ENCODE peak calls at places on chromosome 5, in nine cellular contexts. T is colonic mucosa; W is HFF-Myc; K is CD8-positive, alpha-beta T cell; S is MM.1S; N is CD4-positive, alpha-beta T cell; U is Caco-2; H is body of pancreas; M is retinal pigment epithelial cell. P is an unnamed sample.

GRCh38 chr5:88269222-88269771 is 652 bp upstream of the TMEM161B start:
- DNase-seq in T (peak; percentile 17), W (no peak), K (no peak), S (peak; percentile 45), N (no peak), U (no peak), H (peak; percentile 19), M (no peak), P (no peak)

GRCh38 chr5:122252319-122252718 is 59.7 kb upstream of the SNCAIP start:
- DNase-seq in T (peak; percentile 74), W (no peak), K (no peak), S (no peak), N (no peak), U (no peak), H (no peak), M (no peak), P (no peak)

GRCh38 chr5:54021413-54022155 is 288.8 kb downstream of the ARL15 start:
- DNase-seq in T (no peak), W (no peak), K (no peak), S (peak; percentile 14), N (no peak), U (no peak), H (no peak), M (no peak), P (no peak)

GRCh38 chr5:138874771-138875628 is at the start of gene LRRTM2:
- DNase-seq in T (no peak), W (peak; percentile 77), K (no peak), S (no peak), N (no peak), U (no peak), H (no peak), M (peak; percentile 81), P (no peak)

GRCh38 chr5:96148376-96148775 is 186.7 kb upstream of the ELL2 start:
- DNase-seq in T (no peak), W (no peak), K (no peak), S (no peak), N (no peak), U (no peak), H (no peak), M (no peak), P (no peak)

GRCh38 chr5:143352691-143353090 is 50.8 kb downstream of the NR3C1 start:
- DNase-seq in T (no peak), W (no peak), K (no peak), S (peak; percentile 61), N (no peak), U (no peak), H (no peak), M (no peak), P (no peak)

GRCh38 chr5:179914032-179914755 is 6.5 kb upstream of the TBC1D9B start:
- DNase-seq in T (peak; percentile 68), W (no peak), K (no peak), S (no peak), N (no peak), U (peak; percentile 35), H (no peak), M (no peak), P (no peak)

GRCh38 chr5:77973253-77973609 is 197.1 kb upstream of the TBCA start:
- DNase-seq in T (peak; percentile 30), W (no peak), K (no peak), S (no peak), N (no peak), U (no peak), H (no peak), M (no peak), P (no peak)

GRCh38 chr5:56829137-56829536 is 13.8 kb downstream of the MAP3K1 start:
- DNase-seq in T (no peak), W (no peak), K (peak; percentile 56), S (peak; percentile 85), N (peak; percentile 33), U (no peak), H (no peak), M (no peak), P (no peak)

GRCh38 chr5:148372883-148373282 is 10.9 kb upstream of the FBXO38 start:
- DNase-seq in T (no peak), W (no peak), K (no peak), S (no peak), N (no peak), U (no peak), H (no peak), M (no peak), P (no peak)

GRCh38 chr5:142849880-142850279 is 79.7 kb downstream of the ARHGAP26 start:
- DNase-seq in T (no peak), W (no peak), K (no peak), S (no peak), N (no peak), U (no peak), H (no peak), M (no peak), P (no peak)

GRCh38 chr5:155562153-155562552 is 548.6 kb downstream of the KIF4B start:
- DNase-seq in T (no peak), W (no peak), K (no peak), S (no peak), N (no peak), U (no peak), H (no peak), M (no peak), P (no peak)

GRCh38 chr5:148125641-148126040 is 42.7 kb upstream of the SPINK14 start:
- DNase-seq in T (no peak), W (no peak), K (no peak), S (no peak), N (no peak), U (no peak), H (no peak), M (no peak), P (no peak)

GRCh38 chr5:45017568-45017967 is 208.8 kb downstream of the MRPS30 start:
- DNase-seq in T (no peak), W (no peak), K (no peak), S (no peak), N (no peak), U (no peak), H (no peak), M (no peak), P (no peak)

GRCh38 chr5:72160299-72160698 is 53.0 kb downstream of the MAP1B start:
- DNase-seq in T (no peak), W (no peak), K (no peak), S (no peak), N (no peak), U (no peak), H (no peak), M (no peak), P (no peak)

GRCh38 chr5:148145916-148146315 is 22.4 kb upstream of the SPINK14 start:
- DNase-seq in T (peak; percentile 75), W (no peak), K (no peak), S (no peak), N (no peak), U (peak; percentile 71), H (peak; percentile 74), M (no peak), P (no peak)

GRCh38 chr5:15009420-15009819 is 137.8 kb upstream of the ANKH start:
- DNase-seq in T (peak; percentile 75), W (no peak), K (no peak), S (no peak), N (no peak), U (no peak), H (no peak), M (no peak), P (no peak)

GRCh38 chr5:123305751-123306150 is 117.5 kb downstream of the CEP120 start:
- DNase-seq in T (no peak), W (no peak), K (no peak), S (no peak), N (no peak), U (no peak), H (no peak), M (no peak), P (no peak)

GRCh38 chr5:149320791-149321330 is 24.4 kb upstream of the GRPEL2 start:
- DNase-seq in T (peak; percentile 96), W (peak; percentile 96), K (no peak), S (no peak), N (no peak), U (peak; percentile 91), H (peak; percentile 95), M (peak; percentile 94), P (no peak)

GRCh38 chr5:140015706-140016105 is 27.4 kb downstream of the NRG2 start:
- DNase-seq in T (no peak), W (no peak), K (no peak), S (no peak), N (no peak), U (no peak), H (no peak), M (no peak), P (no peak)

GRCh38 chr5:158718738-158719505 is 380.8 kb downstream of the EBF1 start:
- DNase-seq in T (no peak), W (no peak), K (no peak), S (no peak), N (no peak), U (no peak), H (no peak), M (peak; percentile 41), P (no peak)
- TF ChIP-seq CTCF in T (no peak), W (no peak), K (no peak), S (no peak), N (no peak), U (no peak), H (no peak), M (no peak), P (no peak)

DNA sequence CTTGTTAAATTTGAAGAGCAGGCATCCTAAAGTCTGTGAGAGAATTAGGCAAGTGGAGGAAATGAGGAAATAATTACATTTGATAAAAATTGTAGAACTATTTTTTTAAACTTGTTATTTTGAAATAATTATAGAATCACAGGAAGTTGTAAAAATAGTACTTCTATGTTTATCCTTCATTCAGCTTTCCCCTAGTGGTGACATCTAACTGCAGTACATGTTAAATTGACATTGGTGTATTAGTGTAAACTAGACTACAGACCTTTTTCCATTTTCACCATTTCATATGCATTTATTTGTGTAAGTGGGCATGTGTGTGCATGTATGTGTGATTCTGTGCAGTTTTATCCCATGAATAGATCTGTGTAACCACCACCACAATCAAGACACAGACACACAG is 51.6 kb downstream of the F2RL2 start:
- DNase-seq in T (no peak), W (no peak), K (no peak), S (no peak), N (no peak), U (no peak), H (no peak), M (no peak), P (no peak)
- TF ChIP-seq CTCF in T (no peak), W (no peak), K (no peak), S (peak; percentile 40), N (no peak), U (peak; percentile 27), H (no peak), M (no peak), P (no peak)

DNA sequence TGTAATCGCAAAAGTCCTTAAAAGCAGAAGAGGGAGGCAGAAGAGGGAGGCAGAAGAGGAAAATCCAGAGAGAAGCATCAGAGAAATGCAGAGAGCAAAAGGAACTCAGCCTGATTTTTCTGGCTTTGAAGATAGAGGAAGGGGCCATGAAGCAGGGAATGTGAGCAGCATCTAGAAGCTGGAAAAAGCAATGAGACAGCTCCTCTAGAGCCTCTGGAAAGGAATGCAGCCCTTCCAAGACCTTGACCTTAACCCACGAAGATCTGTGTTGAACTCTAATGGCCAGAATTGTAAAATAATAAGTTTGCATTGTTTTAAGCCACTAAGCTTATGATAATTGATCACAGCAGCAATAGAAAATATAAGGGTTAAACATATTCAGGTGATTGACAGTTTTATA is 159.6 kb downstream of the ATPSCKMT start:
- DNase-seq in T (no peak), W (no peak), K (no peak), S (no peak), N (no peak), U (no peak), H (no peak), M (no peak), P (no peak)
- TF ChIP-seq CTCF in T (no peak), W (no peak), K (no peak), S (no peak), N (no peak), U (no peak), H (no peak), M (no peak), P (no peak)

GRCh38 chr5:22699319-22699718 is 153.8 kb downstream of the CDH12 start:
- DNase-seq in T (no peak), W (no peak), K (no peak), S (no peak), N (no peak), U (no peak), H (no peak), M (no peak), P (no peak)
- TF ChIP-seq CTCF in T (no peak), W (no peak), K (no peak), S (no peak), N (no peak), U (no peak), H (no peak), M (no peak), P (no peak)